ENCODE peak calls at places on chromosome 4, in eight cellular contexts. H, B, S, A, D, U, W and X are unnamed samples.

GRCh38 chr4:116016201-116016600 is 902.8 kb upstream of the NDST4 start:
- DNase-seq in H (no peak), B (no peak), S (peak), A (no peak), D (peak), U (no peak), W (no peak), X (peak)

GRCh38 chr4:41658106-41658505 is 90.4 kb downstream of the PHOX2B start:
- DNase-seq in H (peak), B (no peak), S (no peak), A (no peak), D (no peak), U (no peak), W (no peak), X (no peak)

GRCh38 chr4:26751838-26752237 is 108.8 kb upstream of the STIM2 start:
- DNase-seq in H (no peak), B (no peak), S (no peak), A (no peak), D (no peak), U (no peak), W (no peak), X (no peak)

GRCh38 chr4:1202526-1203378 is 30.4 kb upstream of the SPON2 start:
- DNase-seq in H (no peak), B (no peak), S (no peak), A (peak), D (no peak), U (no peak), W (no peak), X (no peak)

GRCh38 chr4:109989044-109989443 is 76.4 kb downstream of the EGF start:
- DNase-seq in H (peak), B (no peak), S (no peak), A (no peak), D (no peak), U (no peak), W (no peak), X (peak)

GRCh38 chr4:156972370-156972980 is 876 bp upstream of the PDGFC start:
- DNase-seq in H (no peak), B (no peak), S (no peak), A (no peak), D (no peak), U (no peak), W (no peak), X (peak)

GRCh38 chr4:10728016-10728415 is 43.4 kb upstream of the CLNK start:
- DNase-seq in H (no peak), B (no peak), S (no peak), A (no peak), D (no peak), U (no peak), W (no peak), X (no peak)

GRCh38 chr4:180598281-180598680 is 1644.9 kb upstream of the TENM3 start:
- DNase-seq in H (no peak), B (no peak), S (peak), A (no peak), D (no peak), U (no peak), W (no peak), X (peak)

GRCh38 chr4:7186081-7186480 is 6.3 kb upstream of the SORCS2 start:
- DNase-seq in H (no peak), B (no peak), S (no peak), A (peak), D (no peak), U (no peak), W (no peak), X (peak)

GRCh38 chr4:7186516-7187296 is 5.6 kb upstream of the SORCS2 start:
- DNase-seq in H (no peak), B (no peak), S (no peak), A (peak), D (no peak), U (no peak), W (no peak), X (no peak)

GRCh38 chr4:7185487-7186030 is 6.8 kb upstream of the SORCS2 start:
- DNase-seq in H (no peak), B (no peak), S (no peak), A (peak), D (no peak), U (no peak), W (no peak), X (no peak)

GRCh38 chr4:7187691-7188090 is 4.6 kb upstream of the SORCS2 start:
- DNase-seq in H (no peak), B (no peak), S (no peak), A (no peak), D (no peak), U (no peak), W (no peak), X (no peak)

DNA sequence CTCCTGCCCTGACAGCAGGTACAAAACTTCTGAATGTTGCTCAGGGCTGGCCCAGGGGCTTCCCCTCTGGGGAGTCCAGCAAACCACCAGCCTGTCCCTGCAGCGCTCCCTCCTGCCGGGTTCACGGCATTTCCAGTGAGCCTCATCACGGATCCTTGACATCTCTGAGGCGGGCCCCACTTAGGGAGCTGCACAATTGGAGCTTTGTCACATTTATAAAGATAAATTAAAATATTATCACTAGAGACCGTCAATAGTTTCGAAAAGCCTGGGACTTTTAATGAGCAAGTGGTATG is 5.1 kb upstream of the SORCS2 start:
- DNase-seq in H (no peak), B (no peak), S (no peak), A (peak), D (no peak), U (no peak), W (no peak), X (peak)
- TF ChIP-seq CTCF in H (no peak), B (no peak), S (no peak), A (no peak), D (no peak), U (no peak), W (no peak), X (peak)

GRCh38 chr4:161704653-161705052 is 459.1 kb downstream of the FSTL5 start:
- DNase-seq in H (no peak), B (no peak), S (no peak), A (no peak), D (no peak), U (no peak), W (no peak), X (no peak)
- TF ChIP-seq CTCF in H (no peak), B (no peak), S (no peak), A (no peak), D (no peak), U (no peak), W (no peak), X (no peak)

DNA sequence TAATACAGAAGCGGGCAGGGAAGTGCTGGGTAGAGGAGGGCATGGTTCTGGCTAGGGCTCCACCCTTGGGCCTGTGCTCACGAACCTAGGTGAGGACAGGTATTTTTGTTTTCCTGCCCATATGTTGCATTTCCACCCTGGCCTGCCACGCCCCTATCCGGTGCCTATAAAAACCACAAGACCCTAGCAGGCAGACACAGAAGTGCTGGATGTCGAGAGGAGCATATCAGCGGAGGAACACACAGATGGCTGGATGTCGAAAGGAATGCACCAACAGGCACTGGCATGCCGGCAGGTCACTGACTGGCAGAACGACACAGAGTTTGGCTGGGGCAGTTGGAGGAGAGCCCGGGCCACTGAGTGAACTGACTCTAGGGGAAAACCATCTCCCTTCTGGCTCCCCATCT is 316.6 kb upstream of the BOD1L1 start:
- DNase-seq in H (no peak), B (no peak), S (no peak), A (no peak), D (no peak), U (no peak), W (no peak), X (no peak)
- TF ChIP-seq CTCF in H (no peak), B (no peak), S (no peak), A (no peak), D (no peak), U (no peak), W (no peak), X (no peak)

GRCh38 chr4:8039290-8039689 is 99.6 kb upstream of the AFAP1 start:
- DNase-seq in H (no peak), B (no peak), S (no peak), A (no peak), D (no peak), U (no peak), W (no peak), X (no peak)
- TF ChIP-seq CTCF in H (no peak), B (no peak), S (no peak), A (no peak), D (no peak), U (no peak), W (no peak), X (no peak)

DNA sequence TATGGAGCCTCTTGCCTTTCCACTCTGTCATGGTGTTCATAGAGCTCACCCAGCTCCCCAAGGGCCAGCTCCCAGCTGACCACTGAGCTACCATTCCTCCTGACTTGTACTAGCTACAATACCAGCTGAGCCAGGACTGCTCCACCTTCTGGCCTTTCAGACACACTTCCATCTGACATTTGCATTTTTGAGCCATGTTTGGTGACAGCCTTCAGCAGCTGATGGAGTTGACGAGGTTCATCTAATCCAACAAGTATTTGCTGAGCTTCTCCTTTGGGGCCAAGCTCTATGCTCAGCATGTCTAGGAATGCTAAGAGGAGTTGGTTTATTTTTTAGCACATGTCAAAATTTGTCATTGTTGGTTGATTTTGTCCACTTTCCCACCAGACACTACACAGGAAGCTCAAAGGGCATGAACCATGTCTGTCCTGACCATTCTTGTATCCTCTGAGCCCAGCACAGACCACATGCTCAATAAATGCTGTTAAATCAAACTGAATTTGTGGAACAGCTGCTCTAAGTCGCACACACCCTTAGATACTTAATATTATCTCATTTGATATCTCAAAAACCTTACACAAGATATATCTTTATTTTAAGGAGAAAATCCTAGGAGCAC is 142.6 kb upstream of the PPARGC1A start:
- DNase-seq in H (peak), B (no peak), S (no peak), A (no peak), D (no peak), U (no peak), W (no peak), X (peak)
- TF ChIP-seq CTCF in H (no peak), B (no peak), S (no peak), A (no peak), D (peak), U (peak), W (peak), X (peak)

DNA sequence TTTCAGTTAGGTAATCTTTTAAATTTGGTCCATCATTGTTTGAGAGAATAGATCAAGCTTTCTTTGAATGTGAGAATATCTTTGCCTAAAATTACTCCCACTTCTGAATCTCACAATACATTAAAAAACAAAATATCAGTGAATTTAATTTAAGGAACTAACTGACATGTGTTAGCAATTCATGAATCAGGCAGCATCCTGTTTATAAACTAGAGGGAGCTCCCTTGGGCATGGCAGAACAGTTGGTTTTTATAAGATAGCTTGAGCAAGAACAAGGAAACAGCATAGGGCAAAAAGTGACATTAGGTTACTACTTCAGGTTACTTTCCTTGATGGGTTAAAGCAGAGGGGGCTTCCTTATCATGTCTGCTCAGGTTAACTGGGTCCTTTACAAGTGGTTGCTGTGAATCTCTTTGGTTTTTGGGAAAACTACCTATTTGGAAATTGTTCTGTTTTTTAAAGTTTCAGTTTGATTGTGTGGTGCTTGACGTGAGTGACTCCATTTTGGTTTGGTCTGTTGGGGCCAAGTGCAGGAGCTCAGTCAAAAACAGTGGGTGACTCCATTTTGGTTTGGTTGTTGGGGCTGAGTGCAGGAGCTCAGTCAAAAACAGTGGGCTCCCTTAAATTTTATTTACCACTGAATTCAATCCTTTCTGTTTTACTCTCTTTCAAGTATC is 68.0 kb downstream of the PPEF2 start:
- DNase-seq in H (no peak), B (no peak), S (no peak), A (no peak), D (no peak), U (no peak), W (no peak), X (no peak)
- TF ChIP-seq CTCF in H (no peak), B (no peak), S (no peak), A (no peak), D (no peak), U (no peak), W (no peak), X (no peak)

GRCh38 chr4:73127839-73128448 is 58.4 kb upstream of the COX18 start:
- DNase-seq in H (peak), B (no peak), S (peak), A (no peak), D (no peak), U (no peak), W (no peak), X (peak)
- TF ChIP-seq CTCF in H (peak), B (no peak), S (no peak), A (no peak), D (peak), U (peak), W (peak), X (peak)